ENCODE peak calls at places on chromosomes 13 and 19, in four cellular contexts. T is H1, G is mesenchymal stem cell, D is neuronal stem cell. O is an unnamed sample.

GRCh38 chr13:27644302-27644701 is 22.6 kb downstream of the POLR1D start:
- DNase-seq in T (no peak), G (peak; percentile 58), D (no peak), O (no peak)

GRCh38 chr19:38151242-38151641 is 72.8 kb downstream of the DPF1 start:
- DNase-seq in T (no peak), G (no peak), D (no peak), O (no peak)

GRCh38 chr13:32211788-32212187 is 103.4 kb downstream of the ZAR1L start:
- DNase-seq in T (no peak), G (peak; percentile 92), D (no peak), O (no peak)

GRCh38 chr13:45055198-45055901 is 65.0 kb upstream of the GTF2F2 start:
- DNase-seq in T (no peak), G (peak; percentile 77), D (no peak), O (no peak)

GRCh38 chr13:41416276-41416675 is 41.1 kb upstream of the RGCC start:
- DNase-seq in T (no peak), G (peak; percentile 24), D (no peak), O (peak; percentile 18)

GRCh38 chr13:40770934-40771618 is at the start of gene MRPS31:
- DNase-seq in T (peak; percentile 90), G (peak; percentile 95), D (peak; percentile 91), O (peak; percentile 98)

GRCh38 chr19:19627716-19628498 is at the start of gene LPAR2:
- DNase-seq in T (no peak), G (no peak), D (peak; percentile 46), O (peak; percentile 86)

GRCh38 chr13:31096624-31097302 is 64.9 kb downstream of the HSPH1 start:
- DNase-seq in T (no peak), G (no peak), D (no peak), O (no peak)

GRCh38 chr19:35436477-35437141 is 11.4 kb upstream of the FFAR2 start:
- DNase-seq in T (no peak), G (peak; percentile 88), D (no peak), O (peak; percentile 35)

GRCh38 chr13:50334944-50335343 is 319.7 kb downstream of the KCNRG start:
- DNase-seq in T (no peak), G (peak; percentile 98), D (peak; percentile 21), O (peak; percentile 99)

GRCh38 chr19:35278578-35279284 is 3.6 kb upstream of the HAMP start:
- DNase-seq in T (no peak), G (no peak), D (no peak), O (no peak)

GRCh38 chr19:19507354-19507753 is 8.0 kb downstream of the TSSK6 start:
- DNase-seq in T (no peak), G (no peak), D (no peak), O (no peak)

GRCh38 chr13:100208596-100208995 is 119.7 kb downstream of the PCCA start:
- DNase-seq in T (no peak), G (no peak), D (no peak), O (no peak)

GRCh38 chr13:114080739-114081561 is 51.5 kb downstream of the RASA3 start:
- DNase-seq in T (no peak), G (no peak), D (no peak), O (no peak)

GRCh38 chr13:67119481-67119883 is 110.7 kb downstream of the PCDH9 start:
- DNase-seq in T (no peak), G (peak; percentile 90), D (no peak), O (peak; percentile 2)

GRCh38 chr19:15418588-15419412 is at the start of gene AKAP8L:
- DNase-seq in T (peak; percentile 99), G (peak; percentile 100), D (peak; percentile 99), O (peak; percentile 100)

GRCh38 chr19:10013834-10014618 is 743 bp downstream of the RDH8 start:
- DNase-seq in T (no peak), G (no peak), D (no peak), O (no peak)

GRCh38 chr19:24086974-24087595 is at the start of gene ZNF254:
- DNase-seq in T (peak; percentile 82), G (peak; percentile 91), D (peak; percentile 94), O (peak; percentile 93)

GRCh38 chr19:17292301-17293074 is 10.7 kb downstream of the ABHD8 start:
- DNase-seq in T (peak; percentile 82), G (peak; percentile 94), D (peak; percentile 79), O (peak; percentile 93)

GRCh38 chr19:38370299-38370698 is 4.1 kb upstream of the PSMD8 start:
- DNase-seq in T (no peak), G (no peak), D (no peak), O (no peak)

GRCh38 chr13:24063281-24063851 is 97.2 kb upstream of the SPATA13 start:
- DNase-seq in T (no peak), G (no peak), D (no peak), O (no peak)
- H3K4ac ChIP-seq in T (no peak overlapping the region), G (no peak overlapping the region), D (no peak overlapping the region), O (no peak overlapping the region)

DNA sequence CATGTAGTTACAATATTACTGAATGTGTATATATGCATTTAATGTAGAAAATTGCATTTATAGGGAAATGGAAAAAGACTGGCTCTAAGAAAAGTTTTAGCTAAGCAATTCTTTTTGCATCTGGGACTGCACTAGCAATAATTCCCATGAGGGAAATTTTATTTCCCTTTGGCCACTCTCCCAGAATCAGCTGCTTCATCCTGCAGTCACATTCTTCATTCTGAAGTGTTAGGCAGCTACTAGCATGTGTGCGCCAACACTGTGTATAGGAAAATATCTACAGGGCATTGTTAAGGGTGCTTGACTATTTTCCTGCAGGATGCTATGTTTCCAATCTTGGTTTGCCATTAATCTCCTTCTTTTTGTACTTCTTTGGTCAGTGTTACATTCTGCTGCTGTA is 312.8 kb upstream of the PCDH20 start:
- DNase-seq in T (no peak), G (peak; percentile 1), D (no peak), O (no peak)
- H2AFZ ChIP-seq in T (peak overlapping the region; percentile 18), G (no peak overlapping the region), D (no peak overlapping the region), O (no peak overlapping the region)

GRCh38 chr13:110303644-110304043 is 3.3 kb downstream of the COL4A1 start:
- DNase-seq in T (no peak), G (no peak), D (no peak), O (no peak)

GRCh38 chr13:110305544-110305943 is 1.4 kb downstream of the COL4A1 start:
- DNase-seq in T (no peak), G (no peak), D (no peak), O (no peak)

GRCh38 chr13:110304256-110304655 is 2.7 kb downstream of the COL4A1 start:
- DNase-seq in T (no peak), G (peak; percentile 84), D (no peak), O (peak; percentile 86)

GRCh38 chr13:110305949-110306339 is 1.0 kb downstream of the COL4A1 start:
- DNase-seq in T (no peak), G (peak; percentile 40), D (no peak), O (no peak)

GRCh38 chr13:110305001-110305400 is 2.0 kb downstream of the COL4A1 start:
- DNase-seq in T (no peak), G (no peak), D (no peak), O (no peak)
- H3K4ac ChIP-seq in T (no peak overlapping the region), G (no peak overlapping the region), D (no peak overlapping the region), O (no peak overlapping the region)

GRCh38 chr19:46714523-46715106 is 2.3 kb downstream of the PRKD2 start:
- DNase-seq in T (no peak), G (peak; percentile 48), D (no peak), O (no peak)
- H2AFZ ChIP-seq in T (no peak overlapping the region), G (no peak overlapping the region), D (no peak overlapping the region), O (peak overlapping the region; percentile 10)

DNA sequence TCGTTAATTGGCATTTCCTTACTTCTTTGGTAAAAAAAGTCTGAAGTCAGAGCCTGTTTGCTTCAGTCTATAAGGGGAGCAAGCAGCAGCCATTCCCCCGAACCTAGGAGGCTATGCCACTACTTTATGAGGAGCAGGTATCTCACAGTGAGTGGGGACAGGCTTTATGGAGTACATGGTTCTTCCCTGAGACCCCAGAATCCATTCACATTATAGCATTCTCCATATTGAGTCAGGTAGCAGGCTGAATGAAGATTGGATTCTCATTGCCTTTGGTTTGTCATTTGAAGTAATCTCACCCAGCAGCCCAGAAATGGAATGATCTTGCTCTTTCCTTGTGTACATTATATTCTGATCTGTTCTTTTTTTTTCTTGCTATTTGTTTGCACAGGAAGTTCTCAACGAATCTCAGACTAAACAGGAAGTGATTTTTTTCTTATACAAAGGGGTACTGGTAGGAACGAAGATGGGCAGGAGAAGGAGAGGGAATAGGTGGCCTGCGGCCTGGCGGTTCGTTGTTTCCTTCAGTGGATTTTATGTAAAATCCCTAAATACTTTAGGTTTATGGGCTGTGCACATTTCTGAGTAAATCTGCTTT is 74.4 kb downstream of the ARHGAP35 start:
- DNase-seq in T (no peak), G (peak; percentile 47), D (no peak), O (no peak)
- H3K4ac ChIP-seq in T (no peak overlapping the region), G (no peak overlapping the region), D (no peak overlapping the region), O (no peak overlapping the region)

GRCh38 chr19:32580353-32580900 is 563 bp upstream of the PDCD5 start:
- DNase-seq in T (no peak), G (peak; percentile 6), D (no peak), O (peak; percentile 44)

GRCh38 chr19:32576790-32577189 is 4.2 kb upstream of the PDCD5 start:
- DNase-seq in T (no peak), G (no peak), D (no peak), O (no peak)

GRCh38 chr19:32580901-32581703 is at the start of gene PDCD5:
- DNase-seq in T (peak; percentile 34), G (peak; percentile 92), D (peak; percentile 90), O (peak; percentile 97)

DNA sequence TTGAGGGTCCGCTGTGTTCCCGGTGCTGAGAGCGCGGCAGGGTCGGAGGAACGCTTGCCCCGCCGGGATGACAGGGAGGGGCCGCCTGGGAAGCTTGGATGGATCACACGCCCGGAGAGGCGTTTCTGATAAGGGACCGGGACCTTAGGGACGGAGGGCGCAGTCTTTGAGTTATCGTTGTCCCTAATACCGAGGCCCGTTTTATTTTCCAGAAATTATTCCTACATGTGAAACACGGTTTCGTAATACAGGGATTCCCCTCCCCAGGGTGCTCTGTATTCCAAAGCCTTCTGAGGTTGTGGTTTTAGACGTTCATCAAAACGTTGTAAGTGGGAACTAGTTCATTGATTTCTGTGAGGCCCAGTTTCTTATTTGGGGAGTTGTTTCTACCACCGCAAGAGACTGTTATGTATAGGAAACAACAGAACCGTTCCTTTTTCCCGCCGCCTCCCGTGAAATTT is 744 bp downstream of the PDCD5 start:
- DNase-seq in T (no peak), G (peak; percentile 87), D (no peak), O (peak; percentile 72)
- H2AFZ ChIP-seq in T (peak overlapping the region; percentile 4), G (peak overlapping the region; percentile 29), D (peak overlapping the region; percentile 100), O (peak overlapping the region; percentile 97)

O was measured in trophoblast cell.